ENCODE peak calls at places on chromosome 5, in five cellular contexts. Z is stomach, A is heart right ventricle, F is adrenal gland, V is GM20000. I is an unnamed sample.

GRCh38 chr5:107580902-107581823 is 89.6 kb downstream of the EFNA5 start:
- DNase-seq in V (no peak), A (no peak), Z (no peak), F (no peak), I (peak)

GRCh38 chr5:71475788-71476384 is 20.4 kb downstream of the BDP1 start:
- DNase-seq in F (no peak), V (peak), A (no peak), Z (no peak), I (peak)

GRCh38 chr5:148740966-148741742 is 85.3 kb upstream of the ADRB2 start:
- DNase-seq in V (peak), F (no peak), A (no peak), Z (no peak), I (peak)

GRCh38 chr5:50325237-50325832 is 115.8 kb downstream of the EMB start:
- DNase-seq in A (no peak), F (no peak), Z (no peak), V (peak), I (peak)

GRCh38 chr5:153572393-153572930 is 82.0 kb downstream of the GRIA1 start:
- DNase-seq in A (no peak), F (no peak), Z (no peak), V (no peak), I (no peak)

GRCh38 chr5:142900926-142901325 is 130.7 kb downstream of the ARHGAP26 start:
- DNase-seq in F (no peak), A (no peak), Z (no peak), V (no peak), I (peak)

GRCh38 chr5:50963647-50964584 is 297.5 kb downstream of the PARP8 start:
- DNase-seq in Z (no peak), F (no peak), A (no peak), V (no peak), I (no peak)

GRCh38 chr5:149759986-149760699 is 30.0 kb downstream of the PPARGC1B start:
- DNase-seq in A (no peak), F (no peak), V (no peak), Z (no peak), I (no peak)

GRCh38 chr5:6410421-6410820 is 32.1 kb upstream of the MED10 start:
- DNase-seq in A (no peak), V (no peak), Z (no peak), F (no peak), I (no peak)

GRCh38 chr5:115333164-115333563 is 36.7 kb upstream of the CCDC112 start:
- DNase-seq in A (no peak), F (no peak), V (no peak), Z (no peak), I (no peak)

GRCh38 chr5:170287532-170287931 is 10.0 kb downstream of the LCP2 start:
- DNase-seq in V (no peak), A (no peak), Z (no peak), F (peak), I (no peak)

GRCh38 chr5:43007911-43008368 is 32.2 kb downstream of the ANXA2R start:
- DNase-seq in Z (peak), A (peak), V (peak), F (peak), I (peak)

GRCh38 chr5:107674655-107675054 is 3.9 kb upstream of the EFNA5 start:
- DNase-seq in Z (no peak), V (no peak), F (no peak), A (no peak), I (peak)

GRCh38 chr5:76610196-76610595 is 13.0 kb downstream of the F2RL2 start:
- DNase-seq in F (no peak), Z (no peak), A (no peak), V (no peak), I (no peak)

GRCh38 chr5:76604838-76605237 is 18.4 kb downstream of the F2RL2 start:
- DNase-seq in V (no peak), Z (no peak), A (no peak), F (no peak), I (peak)

GRCh38 chr5:76608833-76609232 is 14.4 kb downstream of the F2RL2 start:
- DNase-seq in A (no peak), Z (no peak), V (peak), F (no peak), I (no peak)

GRCh38 chr5:76606665-76607064 is 16.5 kb downstream of the F2RL2 start:
- DNase-seq in V (no peak), F (no peak), Z (no peak), A (no peak), I (no peak)

GRCh38 chr5:76607353-76607871 is 15.8 kb downstream of the F2RL2 start:
- DNase-seq in Z (no peak), F (no peak), A (no peak), V (no peak), I (no peak)
- TF ChIP-seq CTCF in Z (no peak), F (no peak), A (no peak), V (no peak), I (no peak)

GRCh38 chr5:178232124-178232919 is at the start of gene PHYKPL:
- DNase-seq in Z (peak), A (peak), F (peak), V (peak), I (peak)
- TF ChIP-seq CTCF in Z (no peak), A (no peak), F (no peak), V (no peak), I (no peak)

DNA sequence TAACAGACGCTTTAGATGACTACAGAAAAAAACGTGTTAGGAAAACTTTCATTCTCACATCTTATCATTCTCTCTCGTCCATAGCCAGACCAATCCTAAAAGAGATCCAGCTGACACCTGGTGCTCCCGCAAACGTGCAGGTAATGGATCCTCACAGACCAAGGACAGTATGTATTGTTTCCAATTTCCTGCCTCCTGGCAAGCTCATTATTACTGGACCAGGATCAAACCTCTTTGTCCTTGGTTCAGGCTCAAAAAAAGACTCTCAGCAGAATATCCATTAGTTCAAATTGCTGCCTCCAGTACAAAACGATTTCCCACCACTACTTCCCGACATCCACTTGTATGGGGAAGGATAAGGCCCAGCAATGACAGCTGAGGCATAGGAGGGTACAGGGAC is 62.4 kb downstream of the SERINC5 start:
- DNase-seq in A (no peak), F (no peak), V (no peak), Z (no peak), I (no peak)
- TF ChIP-seq CTCF in A (no peak), F (no peak), V (no peak), Z (no peak), I (no peak)

DNA sequence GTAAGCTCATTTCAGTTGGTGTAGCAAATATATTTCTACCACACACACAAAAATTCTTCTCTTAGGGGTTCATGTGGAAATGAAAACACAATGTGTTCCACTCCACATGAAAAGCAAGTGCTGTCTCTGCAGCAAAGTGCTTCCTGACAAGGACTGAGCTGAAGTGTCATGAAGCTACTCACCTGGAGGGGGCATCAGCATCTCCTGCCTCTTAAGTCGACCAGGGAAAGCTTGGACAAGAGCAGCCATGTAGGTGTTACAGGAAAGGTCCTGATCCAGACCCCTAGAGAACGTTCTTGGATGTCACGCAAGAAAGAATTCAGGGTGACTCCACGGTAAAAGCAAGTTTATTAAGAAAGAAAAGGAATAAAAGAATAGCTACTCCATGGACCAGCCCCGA is 62.8 kb downstream of the SV2C start:
- DNase-seq in A (no peak), F (no peak), V (no peak), Z (no peak), I (peak)
- TF ChIP-seq CTCF in A (no peak), F (no peak), V (no peak), Z (no peak), I (no peak)

GRCh38 chr5:157866536-157866935 is 7.6 kb upstream of the CLINT1 start:
- DNase-seq in A (no peak), F (no peak), V (no peak), Z (no peak), I (no peak)

GRCh38 chr5:157862183-157862851 is 3.4 kb upstream of the CLINT1 start:
- DNase-seq in A (no peak), Z (no peak), F (no peak), V (no peak), I (no peak)

GRCh38 chr5:157865844-157866243 is 6.9 kb upstream of the CLINT1 start:
- DNase-seq in F (no peak), A (no peak), Z (no peak), V (no peak), I (no peak)

GRCh38 chr5:157860898-157861894 is 2.3 kb upstream of the CLINT1 start:
- DNase-seq in A (no peak), F (no peak), Z (no peak), V (peak), I (no peak)

DNA sequence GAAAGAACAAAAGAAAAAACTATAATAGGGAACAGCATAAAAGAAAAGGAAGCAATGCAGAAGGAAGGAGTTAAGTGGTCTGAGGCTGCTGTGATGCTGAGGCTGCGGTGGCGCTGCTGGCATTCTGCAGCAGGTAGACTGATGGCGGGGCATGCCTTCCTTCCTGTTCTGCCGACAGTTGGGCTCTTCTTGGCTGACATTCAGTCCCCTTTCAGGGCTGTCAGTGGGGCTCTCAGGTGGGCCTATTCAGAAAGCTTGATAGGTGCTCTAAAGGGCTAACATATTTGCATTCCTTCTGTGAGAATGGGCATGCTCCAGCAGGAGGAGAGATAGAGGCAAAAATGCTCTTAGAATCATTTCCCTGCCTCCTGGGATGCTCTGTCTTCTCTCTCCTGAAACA is 5.1 kb upstream of the CLINT1 start:
- DNase-seq in A (no peak), Z (no peak), F (no peak), V (no peak), I (no peak)
- TF ChIP-seq CTCF in A (no peak), Z (no peak), F (no peak), V (no peak), I (no peak)

GRCh38 chr5:79829260-79829659 is 139.6 kb downstream of the CMYA5 start:
- DNase-seq in Z (no peak), V (no peak), A (no peak), F (no peak), I (peak)
- TF ChIP-seq CTCF in Z (no peak), V (no peak), A (peak), F (no peak), I (no peak)

GRCh38 chr5:112238473-112238872 is 180.6 kb downstream of the EPB41L4A start:
- DNase-seq in F (no peak), Z (no peak), A (no peak), V (peak), I (no peak)
- TF ChIP-seq CTCF in F (no peak), Z (no peak), A (peak), V (peak), I (no peak)